ENCODE peak calls at places on chromosome 22, in seven cellular contexts. One of them, this sample, is unnamed.

GRCh38 chr22:38831166-38831945 is 12.5 kb downstream of the NPTXR start:
- DNase-seq in tibial artery: peak; percentile 60
- DNase-seq in heart left ventricle: no peak
- DNase-seq in esophagus squamous epithelium: no peak
- DNase-seq in neuronal stem cell: no peak
- DNase-seq in lower lobe of right lung: peak; percentile 42
- DNase-seq in HCT116: no peak
- DNase-seq in this sample: peak; percentile 46

GRCh38 chr22:25447067-25447688 is 117.3 kb upstream of the GRK3 start:
- DNase-seq in tibial artery: no peak
- DNase-seq in heart left ventricle: no peak
- DNase-seq in esophagus squamous epithelium: no peak
- DNase-seq in neuronal stem cell: no peak
- DNase-seq in lower lobe of right lung: no peak
- DNase-seq in HCT116: no peak
- DNase-seq in this sample: no peak

GRCh38 chr22:44091021-44091721 is 67.1 kb downstream of the PARVB start:
- DNase-seq in tibial artery: no peak
- DNase-seq in heart left ventricle: no peak
- DNase-seq in esophagus squamous epithelium: no peak
- DNase-seq in neuronal stem cell: no peak
- DNase-seq in lower lobe of right lung: no peak
- DNase-seq in HCT116: peak; percentile 6
- DNase-seq in this sample: no peak

GRCh38 chr22:31291716-31292644 is at the start of gene PIK3IP1:
- DNase-seq in tibial artery: peak; percentile 92
- DNase-seq in heart left ventricle: peak; percentile 92
- DNase-seq in esophagus squamous epithelium: peak; percentile 51
- DNase-seq in neuronal stem cell: peak; percentile 64
- DNase-seq in lower lobe of right lung: peak; percentile 90
- DNase-seq in HCT116: peak; percentile 51
- DNase-seq in this sample: peak; percentile 93

GRCh38 chr22:20412474-20413216 is 18.7 kb downstream of the ZNF74 start:
- DNase-seq in tibial artery: peak; percentile 23
- DNase-seq in heart left ventricle: no peak
- DNase-seq in esophagus squamous epithelium: no peak
- DNase-seq in neuronal stem cell: no peak
- DNase-seq in lower lobe of right lung: peak; percentile 13
- DNase-seq in HCT116: no peak
- DNase-seq in this sample: peak; percentile 6

GRCh38 chr22:49964493-49965290 is 4.1 kb downstream of the PIM3 start:
- DNase-seq in tibial artery: peak; percentile 68
- DNase-seq in heart left ventricle: peak; percentile 16
- DNase-seq in esophagus squamous epithelium: no peak
- DNase-seq in neuronal stem cell: no peak
- DNase-seq in lower lobe of right lung: peak; percentile 50
- DNase-seq in HCT116: no peak
- DNase-seq in this sample: peak; percentile 70

GRCh38 chr22:28341001-28341400 is 338.6 kb downstream of the TTC28 start:
- DNase-seq in tibial artery: no peak
- DNase-seq in heart left ventricle: no peak
- DNase-seq in esophagus squamous epithelium: no peak
- DNase-seq in neuronal stem cell: no peak
- DNase-seq in lower lobe of right lung: no peak
- DNase-seq in HCT116: no peak
- DNase-seq in this sample: no peak

GRCh38 chr22:21866821-21867527 is 471 bp downstream of the MAPK1 start:
- DNase-seq in tibial artery: peak; percentile 71
- DNase-seq in heart left ventricle: no peak
- DNase-seq in esophagus squamous epithelium: no peak
- DNase-seq in neuronal stem cell: peak; percentile 15
- DNase-seq in lower lobe of right lung: peak; percentile 54
- DNase-seq in HCT116: no peak
- DNase-seq in this sample: peak; percentile 79

GRCh38 chr22:17109976-17110375 is 11.2 kb downstream of the TMEM121B start:
- DNase-seq in tibial artery: no peak
- DNase-seq in heart left ventricle: no peak
- DNase-seq in esophagus squamous epithelium: no peak
- DNase-seq in neuronal stem cell: no peak
- DNase-seq in lower lobe of right lung: no peak
- DNase-seq in HCT116: no peak
- DNase-seq in this sample: peak; percentile 62

GRCh38 chr22:27531782-27532530 is 269.6 kb downstream of the MN1 start:
- DNase-seq in tibial artery: no peak
- DNase-seq in heart left ventricle: no peak
- DNase-seq in esophagus squamous epithelium: no peak
- DNase-seq in neuronal stem cell: no peak
- DNase-seq in lower lobe of right lung: no peak
- DNase-seq in HCT116: no peak
- DNase-seq in this sample: no peak

GRCh38 chr22:45225732-45226560 is 14.7 kb downstream of the KIAA0930 start:
- DNase-seq in tibial artery: no peak
- DNase-seq in heart left ventricle: no peak
- DNase-seq in esophagus squamous epithelium: no peak
- DNase-seq in neuronal stem cell: no peak
- DNase-seq in lower lobe of right lung: peak; percentile 79
- DNase-seq in HCT116: no peak
- DNase-seq in this sample: peak; percentile 74

GRCh38 chr22:50542416-50542927 is 3.2 kb upstream of the KLHDC7B start:
- DNase-seq in tibial artery: no peak
- DNase-seq in heart left ventricle: no peak
- DNase-seq in esophagus squamous epithelium: no peak
- DNase-seq in neuronal stem cell: no peak
- DNase-seq in lower lobe of right lung: no peak
- DNase-seq in HCT116: no peak
- DNase-seq in this sample: no peak

GRCh38 chr22:40216041-40216756 is 38.5 kb downstream of the TNRC6B start:
- DNase-seq in tibial artery: no peak
- DNase-seq in heart left ventricle: no peak
- DNase-seq in esophagus squamous epithelium: no peak
- DNase-seq in neuronal stem cell: no peak
- DNase-seq in lower lobe of right lung: no peak
- DNase-seq in HCT116: no peak
- DNase-seq in this sample: no peak

GRCh38 chr22:33051960-33052839 is 6.0 kb downstream of the SYN3 start:
- DNase-seq in tibial artery: no peak
- DNase-seq in heart left ventricle: no peak
- DNase-seq in esophagus squamous epithelium: no peak
- DNase-seq in neuronal stem cell: no peak
- DNase-seq in lower lobe of right lung: no peak
- DNase-seq in HCT116: no peak
- DNase-seq in this sample: no peak

GRCh38 chr22:50705219-50705691 is 32.6 kb downstream of the SHANK3 start:
- DNase-seq in tibial artery: no peak
- DNase-seq in heart left ventricle: peak; percentile 73
- DNase-seq in esophagus squamous epithelium: no peak
- DNase-seq in neuronal stem cell: peak; percentile 93
- DNase-seq in lower lobe of right lung: peak; percentile 52
- DNase-seq in HCT116: no peak
- DNase-seq in this sample: peak; percentile 72

GRCh38 chr22:39230261-39231196 is 14.3 kb downstream of the PDGFB start:
- DNase-seq in tibial artery: no peak
- DNase-seq in heart left ventricle: peak; percentile 54
- DNase-seq in esophagus squamous epithelium: no peak
- DNase-seq in neuronal stem cell: no peak
- DNase-seq in lower lobe of right lung: no peak
- DNase-seq in HCT116: no peak
- DNase-seq in this sample: no peak

GRCh38 chr22:50506611-50507420 is 686 bp downstream of the LMF2 start:
- DNase-seq in tibial artery: no peak
- DNase-seq in heart left ventricle: peak; percentile 42
- DNase-seq in esophagus squamous epithelium: no peak
- DNase-seq in neuronal stem cell: no peak
- DNase-seq in lower lobe of right lung: peak; percentile 61
- DNase-seq in HCT116: no peak
- DNase-seq in this sample: peak; percentile 65

GRCh38 chr22:33909906-33910305 is 10.4 kb downstream of the LARGE1 start:
- DNase-seq in tibial artery: no peak
- DNase-seq in heart left ventricle: peak; percentile 23
- DNase-seq in esophagus squamous epithelium: no peak
- DNase-seq in neuronal stem cell: no peak
- DNase-seq in lower lobe of right lung: no peak
- DNase-seq in HCT116: no peak
- DNase-seq in this sample: no peak

GRCh38 chr22:22731374-22731676 is 86.9 kb downstream of the GGTLC2 start:
- DNase-seq in tibial artery: no peak
- DNase-seq in heart left ventricle: no peak
- DNase-seq in esophagus squamous epithelium: no peak
- DNase-seq in neuronal stem cell: no peak
- DNase-seq in lower lobe of right lung: no peak
- DNase-seq in HCT116: no peak
- DNase-seq in this sample: no peak

DNA sequence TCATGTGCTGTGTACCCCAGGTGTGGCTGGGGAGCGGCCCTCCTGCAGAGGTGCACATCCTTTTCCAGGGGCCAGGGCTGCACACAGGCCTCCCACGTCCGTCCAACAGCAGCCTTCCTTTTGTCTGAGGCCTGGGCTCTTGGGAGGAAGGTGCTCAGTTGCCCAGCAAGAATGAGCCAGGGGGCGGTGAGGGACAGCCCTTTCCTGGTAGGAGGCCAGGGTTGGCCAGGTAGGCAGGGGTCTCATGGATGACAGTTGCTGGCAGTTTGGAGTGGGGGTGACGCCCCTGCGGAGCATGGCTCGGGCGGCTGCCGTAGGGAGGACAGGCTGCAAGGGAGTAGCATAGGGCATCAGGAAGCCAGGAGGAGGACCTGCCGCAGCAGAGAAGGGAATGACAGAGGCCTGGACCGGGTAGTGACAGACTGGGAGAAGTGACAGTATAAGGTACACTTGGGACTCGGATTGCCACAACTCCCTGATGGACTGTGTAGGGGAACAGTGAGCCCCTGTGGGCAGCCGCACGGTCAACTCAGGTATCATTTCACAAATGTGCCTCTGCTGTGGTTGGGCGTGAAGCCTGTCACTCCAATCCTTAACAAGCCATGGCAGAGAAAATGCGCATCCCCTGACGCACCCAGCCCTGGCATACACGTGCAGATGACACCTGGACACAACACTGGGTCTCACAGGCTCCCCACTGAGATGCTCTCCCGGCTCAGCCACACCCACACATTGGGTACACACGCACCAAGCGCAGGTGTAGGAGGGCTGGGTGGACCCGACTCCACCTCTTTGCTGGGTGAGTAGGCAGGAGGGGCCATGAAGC is 79.7 kb downstream of the DGCR2 start:
- DNase-seq in tibial artery: peak; percentile 56
- DNase-seq in heart left ventricle: no peak
- DNase-seq in esophagus squamous epithelium: no peak
- DNase-seq in neuronal stem cell: no peak
- DNase-seq in lower lobe of right lung: peak; percentile 35
- DNase-seq in HCT116: no peak
- DNase-seq in this sample: peak; percentile 39
- H3K36me3 ChIP-seq in tibial artery: peaks cover 100% of the 10 kb centered on the region
- H3K36me3 ChIP-seq in heart left ventricle: peaks cover 100% of the 10 kb centered on the region
- H3K36me3 ChIP-seq in esophagus squamous epithelium: peaks cover 40% of the 10 kb centered on the region
- H3K36me3 ChIP-seq in neuronal stem cell: peaks cover 98% of the 10 kb centered on the region
- H3K36me3 ChIP-seq in lower lobe of right lung: peaks cover 100% of the 10 kb centered on the region
- H3K36me3 ChIP-seq in HCT116: peaks cover 11% of the 10 kb centered on the region
- H3K36me3 ChIP-seq in this sample: peaks cover 5% of the 10 kb centered on the region

GRCh38 chr22:48918585-48919186 is 909.0 kb downstream of the BRD1 start:
- DNase-seq in tibial artery: no peak
- DNase-seq in heart left ventricle: no peak
- DNase-seq in esophagus squamous epithelium: no peak
- DNase-seq in neuronal stem cell: no peak
- DNase-seq in lower lobe of right lung: no peak
- DNase-seq in HCT116: no peak
- DNase-seq in this sample: no peak
- H3K27me3 ChIP-seq in tibial artery: peaks cover 37% of the 10 kb centered on the region
- H3K27me3 ChIP-seq in heart left ventricle: no peaks in the 10 kb centered on the region
- H3K27me3 ChIP-seq in esophagus squamous epithelium: no peaks in the 10 kb centered on the region
- H3K27me3 ChIP-seq in neuronal stem cell: no peaks in the 10 kb centered on the region
- H3K27me3 ChIP-seq in lower lobe of right lung: peaks cover 42% of the 10 kb centered on the region
- H3K27me3 ChIP-seq in HCT116: peaks cover 8% of the 10 kb centered on the region
- H3K27me3 ChIP-seq in this sample: no peaks in the 10 kb centered on the region

DNA sequence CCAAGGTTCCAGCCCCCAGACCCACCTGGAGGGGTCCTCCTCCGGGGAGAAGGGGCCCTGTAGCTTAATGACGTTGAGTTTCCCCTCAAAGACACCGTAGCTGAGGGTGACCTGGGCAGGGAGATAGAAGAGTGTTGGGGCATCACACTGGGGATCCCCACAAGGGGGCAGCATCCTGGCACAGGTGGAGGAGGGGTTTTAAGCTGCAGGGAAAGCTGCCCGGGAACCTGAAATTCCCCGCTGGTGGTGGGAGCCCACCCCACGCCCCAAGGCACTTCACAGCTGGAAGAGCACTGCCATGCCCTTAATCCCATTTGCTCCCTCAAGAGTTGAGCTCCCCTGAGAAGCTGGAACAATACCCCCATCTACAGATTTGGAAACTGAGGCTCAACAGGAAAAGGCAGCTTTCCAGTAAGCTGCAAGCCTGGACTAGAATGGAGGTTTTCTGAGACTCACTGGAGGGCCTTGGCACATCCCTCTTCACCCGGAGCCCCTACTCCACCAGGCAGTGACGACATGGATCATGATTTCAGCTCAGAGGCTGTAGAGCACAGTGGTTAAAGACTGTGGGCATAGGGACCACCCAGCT is 13.7 kb downstream of the MFNG start:
- DNase-seq in tibial artery: no peak
- DNase-seq in heart left ventricle: no peak
- DNase-seq in esophagus squamous epithelium: no peak
- DNase-seq in neuronal stem cell: no peak
- DNase-seq in lower lobe of right lung: no peak
- DNase-seq in HCT116: no peak
- DNase-seq in this sample: no peak
- H3K36me3 ChIP-seq in tibial artery: no peaks in the 10 kb centered on the region
- H3K36me3 ChIP-seq in heart left ventricle: peaks cover 64% of the 10 kb centered on the region
- H3K36me3 ChIP-seq in esophagus squamous epithelium: no peaks in the 10 kb centered on the region
- H3K36me3 ChIP-seq in neuronal stem cell: no peaks in the 10 kb centered on the region
- H3K36me3 ChIP-seq in lower lobe of right lung: peaks cover 73% of the 10 kb centered on the region
- H3K36me3 ChIP-seq in HCT116: no peaks in the 10 kb centered on the region
- H3K36me3 ChIP-seq in this sample: no peaks in the 10 kb centered on the region

DNA sequence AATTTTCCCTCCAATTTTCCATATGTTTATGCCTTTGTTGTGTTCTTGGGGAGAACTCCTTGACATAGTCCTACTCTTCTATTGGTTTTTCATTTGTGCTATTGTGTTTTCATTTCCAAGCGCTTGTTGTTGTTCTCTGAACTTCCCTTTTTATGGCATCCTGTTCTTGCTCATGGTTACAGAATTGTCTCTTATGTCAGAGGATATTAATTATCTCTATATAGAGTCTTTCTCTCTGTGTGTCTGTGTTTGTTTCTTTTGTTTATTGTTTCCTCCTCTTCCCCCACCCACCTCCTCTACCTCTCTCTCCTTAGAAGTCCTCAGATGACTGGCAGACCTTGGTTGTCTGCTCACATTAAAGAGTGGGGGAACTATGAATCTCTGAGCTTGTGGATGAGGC is 69.9 kb downstream of the HORMAD2 start:
- DNase-seq in tibial artery: no peak
- DNase-seq in heart left ventricle: no peak
- DNase-seq in esophagus squamous epithelium: no peak
- DNase-seq in neuronal stem cell: no peak
- DNase-seq in lower lobe of right lung: no peak
- DNase-seq in HCT116: no peak
- DNase-seq in this sample: no peak
- H3K27me3 ChIP-seq in tibial artery: peaks cover 10% of the 10 kb centered on the region
- H3K27me3 ChIP-seq in heart left ventricle: no peaks in the 10 kb centered on the region
- H3K27me3 ChIP-seq in esophagus squamous epithelium: no peaks in the 10 kb centered on the region
- H3K27me3 ChIP-seq in neuronal stem cell: no peaks in the 10 kb centered on the region
- H3K27me3 ChIP-seq in lower lobe of right lung: no peaks in the 10 kb centered on the region
- H3K27me3 ChIP-seq in HCT116: no peaks in the 10 kb centered on the region
- H3K27me3 ChIP-seq in this sample: no peaks in the 10 kb centered on the region

This sample was measured in aorta.